ENCODE peak calls at places on chromosomes 1 and 21, in nine cellular contexts. H is CD4-positive, CD25-positive, alpha-beta regulatory T cell; Q is effector CD8-positive, alpha-beta T cell; D is mucosa of gallbladder; N is RPMI7951; A is stimulated activated naive B cell treated with anti-CD40 and anti-IgM and Interleukin-4, amounts not matched to agents 10 μg/mL and 1 μg/mL and 100 μg/mL, for 72 hours; F is GM12865; B is GM13976; X is GM12891. C is an unnamed sample.
A peak's percentile ranks its signal among the peaks of the same experiment; 100 is the strongest.

GRCh38 chr21:27060190-27060589 is 93.3 kb upstream of the ADAMTS5 start:
- DNase-seq in H (no peak), Q (no peak), D (no peak), N (no peak), A (no peak), F (no peak), B (no peak), X (no peak), C (no peak)

GRCh38 chr1:26278303-26278702 is 1.6 kb upstream of the SH3BGRL3 start:
- DNase-seq in H (no peak), Q (no peak), D (no peak), N (peak; percentile 77), A (no peak), F (no peak), B (no peak), X (no peak), C (no peak)

GRCh38 chr1:158248122-158248521 is 6.1 kb upstream of the CD1A start:
- DNase-seq in H (peak; percentile 51), Q (no peak), D (peak; percentile 43), N (peak; percentile 23), A (peak; percentile 46), F (peak; percentile 47), B (peak; percentile 41), X (peak; percentile 23), C (peak; percentile 44)

GRCh38 chr1:64072089-64072835 is 131.2 kb upstream of the UBE2U start:
- DNase-seq in H (no peak), Q (no peak), D (no peak), N (peak; percentile 19), A (no peak), F (no peak), B (no peak), X (no peak), C (no peak)

GRCh38 chr1:213604477-213604876 is 383.3 kb upstream of the PROX1 start:
- DNase-seq in H (no peak), Q (no peak), D (no peak), N (no peak), A (no peak), F (no peak), B (no peak), X (no peak), C (no peak)

GRCh38 chr1:240426056-240426455 is 185.9 kb downstream of the GREM2 start:
- DNase-seq in H (no peak), Q (no peak), D (no peak), N (peak; percentile 10), A (no peak), F (no peak), B (no peak), X (no peak), C (no peak)

GRCh38 chr1:7539772-7540175 is 231.3 kb upstream of the VAMP3 start:
- DNase-seq in H (peak; percentile 21), Q (no peak), D (peak; percentile 53), N (peak; percentile 38), A (no peak), F (peak; percentile 45), B (no peak), X (no peak), C (no peak)

GRCh38 chr1:204989266-204990058 is 53.5 kb upstream of the CNTN2 start:
- DNase-seq in H (peak; percentile 46), Q (peak; percentile 6), D (peak; percentile 71), N (peak; percentile 37), A (peak; percentile 53), F (peak; percentile 60), B (peak; percentile 91), X (peak; percentile 88), C (peak; percentile 93)

GRCh38 chr1:79304131-79304530 is 297.6 kb upstream of the ADGRL4 start:
- DNase-seq in H (no peak), Q (no peak), D (no peak), N (no peak), A (no peak), F (no peak), B (no peak), X (no peak), C (no peak)

GRCh38 chr1:208044568-208045241 is 133.8 kb upstream of the CD34 start:
- DNase-seq in H (peak; percentile 3), Q (no peak), D (no peak), N (no peak), A (no peak), F (no peak), B (no peak), X (no peak), C (no peak)

GRCh38 chr1:180542530-180543171 is 16.1 kb upstream of the OVAAL start:
- DNase-seq in H (no peak), Q (no peak), D (no peak), N (no peak), A (no peak), F (no peak), B (no peak), X (no peak), C (peak; percentile 19)

GRCh38 chr1:243902100-243902499 is 52.1 kb upstream of the AKT3 start:
- DNase-seq in H (no peak), Q (no peak), D (no peak), N (no peak), A (no peak), F (no peak), B (no peak), X (no peak), C (no peak)

GRCh38 chr1:41764608-41765007 is 154.1 kb downstream of the HIVEP3 start:
- DNase-seq in H (no peak), Q (no peak), D (no peak), N (no peak), A (no peak), F (no peak), B (no peak), X (no peak), C (peak; percentile 73)

GRCh38 chr1:213658508-213658907 is 329.3 kb upstream of the PROX1 start:
- DNase-seq in H (no peak), Q (no peak), D (no peak), N (no peak), A (no peak), F (no peak), B (no peak), X (no peak), C (no peak)

GRCh38 chr1:41898191-41898713 is 20.5 kb downstream of the HIVEP3 start:
- DNase-seq in H (peak; percentile 97), Q (peak; percentile 34), D (peak; percentile 9), N (peak; percentile 68), A (no peak), F (peak; percentile 27), B (no peak), X (no peak), C (no peak)

GRCh38 chr1:201461193-201461657 is 7.8 kb downstream of the PHLDA3 start:
- DNase-seq in H (no peak), Q (no peak), D (peak; percentile 75), N (peak; percentile 91), A (no peak), F (no peak), B (no peak), X (no peak), C (no peak)

GRCh38 chr1:30516505-30516858 is 206.9 kb downstream of the MATN1 start:
- DNase-seq in H (no peak), Q (no peak), D (no peak), N (no peak), A (no peak), F (no peak), B (no peak), X (no peak), C (no peak)

GRCh38 chr21:28639742-28640141 is 352.9 kb downstream of the LTN1 start:
- DNase-seq in H (no peak), Q (no peak), D (no peak), N (no peak), A (no peak), F (no peak), B (no peak), X (no peak), C (peak; percentile 7)

C was measured in globus pallidus.